ENCODE peak calls at places on chromosome 16, in five cellular contexts. Q, F, X, V and H are unnamed samples.

GRCh38 chr16:29729116-29729521 is 16.7 kb downstream of the C16orf54 start:
- DNase-seq in Q (peak; percentile 47), F (no peak), X (no peak), V (peak; percentile 32), H (peak; percentile 41)

GRCh38 chr16:21267298-21267697 is 10.8 kb downstream of the CRYM start:
- DNase-seq in Q (no peak), F (no peak), X (no peak), V (no peak), H (no peak)

GRCh38 chr16:84144301-84144858 is 597 bp downstream of the HSDL1 start:
- DNase-seq in Q (no peak), F (no peak), X (peak; percentile 28), V (no peak), H (peak; percentile 10)

GRCh38 chr16:2708290-2708639 is 11.8 kb downstream of the PRSS27 start:
- DNase-seq in Q (no peak), F (no peak), X (no peak), V (no peak), H (no peak)

GRCh38 chr16:64375386-64375980 is 746.4 kb downstream of the CDH11 start:
- DNase-seq in Q (no peak), F (no peak), X (no peak), V (no peak), H (no peak)

GRCh38 chr16:66298006-66298405 is 68.5 kb upstream of the CDH5 start:
- DNase-seq in Q (no peak), F (no peak), X (no peak), V (no peak), H (no peak)

GRCh38 chr16:59905628-59906027 is 1171.5 kb upstream of the GOT2 start:
- DNase-seq in Q (peak; percentile 51), F (no peak), X (no peak), V (peak; percentile 13), H (peak; percentile 60)

GRCh38 chr16:18852647-18853046 is 51.3 kb upstream of the ARL6IP1 start:
- DNase-seq in Q (no peak), F (no peak), X (no peak), V (no peak), H (no peak)

GRCh38 chr16:68420366-68420765 is 27.9 kb downstream of the SMPD3 start:
- DNase-seq in Q (no peak), F (no peak), X (no peak), V (no peak), H (no peak)

GRCh38 chr16:75306102-75306762 is 54.8 kb upstream of the BCAR1 start:
- DNase-seq in Q (peak; percentile 15), F (no peak), X (no peak), V (peak; percentile 41), H (no peak)

GRCh38 chr16:80198995-80199299 is 341.8 kb upstream of the DYNLRB2 start:
- DNase-seq in Q (no peak), F (no peak), X (no peak), V (no peak), H (no peak)

GRCh38 chr16:47779201-47780016 is 318.3 kb downstream of the PHKB start:
- DNase-seq in Q (no peak), F (no peak), X (no peak), V (no peak), H (peak; percentile 70)

GRCh38 chr16:14187517-14188338 is 116.6 kb downstream of the MRTFB start:
- DNase-seq in Q (no peak), F (no peak), X (no peak), V (no peak), H (no peak)

GRCh38 chr16:14462811-14463210 is 167.2 kb downstream of the PARN start:
- DNase-seq in Q (no peak), F (no peak), X (no peak), V (peak; percentile 19), H (peak; percentile 37)

GRCh38 chr16:7405166-7405565 is 72.5 kb downstream of the RBFOX1 start:
- DNase-seq in Q (no peak), F (no peak), X (no peak), V (no peak), H (peak; percentile 65)

GRCh38 chr16:90040152-90041023 is 21.1 kb upstream of the DBNDD1 start:
- DNase-seq in Q (no peak), F (no peak), X (no peak), V (no peak), H (no peak)